ENCODE peak calls at places on chromosomes 16 and 17, in four cellular contexts. N is activated T-cell treated with anti-CD3 and anti-CD28 coated beads, Interleukin-2, amount 50 U/mL, for 72 hours; J is Panc1; D is left colon. R is an unnamed sample.

GRCh38 chr16:85402910-85403692 is 210.0 kb upstream of the GSE1 start:
- DNase-seq in J (no peak), N (no peak), D (no peak), R (no peak)

GRCh38 chr17:64273006-64273405 is 9.9 kb upstream of the TEX2 start:
- DNase-seq in N (no peak), J (no peak), D (no peak), R (no peak)

GRCh38 chr16:19959736-19960135 is 75.1 kb upstream of the GPRC5B start:
- DNase-seq in D (no peak), J (no peak), N (no peak), R (no peak)

GRCh38 chr17:67649891-67650290 is 67.8 kb upstream of the NOL11 start:
- DNase-seq in N (no peak), D (no peak), J (no peak), R (no peak)

GRCh38 chr17:43661699-43662431 is at the start of gene MEOX1:
- DNase-seq in D (no peak), J (no peak), N (peak), R (peak)

GRCh38 chr16:11503566-11503965 is 83.2 kb downstream of the LITAF start:
- DNase-seq in J (no peak), D (no peak), N (no peak), R (no peak)

GRCh38 chr17:8685396-8685795 is 54.9 kb upstream of the MYH10 start:
- DNase-seq in J (no peak), N (no peak), D (no peak), R (no peak)

GRCh38 chr17:75036643-75037268 is 10.0 kb downstream of the ATP5PD start:
- DNase-seq in D (peak), J (no peak), N (peak), R (no peak)

GRCh38 chr16:21628196-21628726 is 24.1 kb downstream of the IGSF6 start:
- DNase-seq in D (no peak), J (no peak), N (no peak), R (no peak)

GRCh38 chr17:55735784-55736405 is 13.2 kb upstream of the TMEM100 start:
- DNase-seq in D (no peak), N (peak), J (no peak), R (no peak)

GRCh38 chr17:3559270-3559645 is 1.6 kb upstream of the TRPV3 start:
- DNase-seq in N (no peak), J (no peak), D (no peak), R (no peak)

GRCh38 chr17:80109713-80110446 is 8.5 kb downstream of the GAA start:
- DNase-seq in N (no peak), J (no peak), D (peak), R (no peak)

GRCh38 chr17:47896672-47897490 is 845 bp downstream of the SP2 start:
- DNase-seq in N (no peak), D (no peak), J (no peak), R (no peak)

GRCh38 chr17:11852231-11852630 is 145.0 kb downstream of the ZNF18 start:
- DNase-seq in D (no peak), J (no peak), N (no peak), R (no peak)

GRCh38 chr16:85227924-85228462 is 115.7 kb upstream of the CIBAR2 start:
- DNase-seq in J (no peak), D (no peak), N (no peak), R (no peak)

GRCh38 chr17:62675260-62675659 is 47.8 kb downstream of the MRC2 start:
- DNase-seq in J (no peak), N (no peak), D (no peak), R (no peak)

GRCh38 chr16:57946181-57946801 is 24.6 kb downstream of the CNGB1 start:
- DNase-seq in J (no peak), D (no peak), N (no peak), R (no peak)

GRCh38 chr17:17343896-17344506 is 40.8 kb downstream of the NT5M start:
- DNase-seq in D (no peak), N (no peak), J (no peak), R (no peak)

GRCh38 chr16:83258366-83258765 is 549.4 kb upstream of the HSBP1 start:
- DNase-seq in J (no peak), N (no peak), D (no peak), R (no peak)

GRCh38 chr16:65909310-65910050 is 457.0 kb upstream of the CDH5 start:
- DNase-seq in D (no peak), N (no peak), J (no peak), R (no peak)

GRCh38 chr17:51703364-51704341 is 443.3 kb downstream of the UTP18 start:
- DNase-seq in D (no peak), N (no peak), J (peak), R (peak)

GRCh38 chr17:69198238-69198637 is 30.4 kb downstream of the ABCA10 start:
- DNase-seq in J (no peak), N (no peak), D (no peak), R (no peak)

R was measured in astrocyte of the cerebellum.